ENCODE peak calls at places on chromosome 20, in nine cellular contexts. A is activated CD8-positive, alpha-beta T cell treated with anti-CD3 and anti-CD28 coated beads for 36 hours; I is neural crest cell; L is stomach; Z is endothelial cell; U is SK-N-SH; K is A549; F is gastrocnemius medialis; V is cardiac muscle cell. X is an unnamed sample.
A peak's percentile ranks its signal among the peaks of the same experiment; 100 is the strongest.

GRCh38 chr20:47981242-47981641 is 196.0 kb upstream of the SULF2 start:
- DNase-seq in A (no peak), I (no peak), L (no peak), Z (no peak), U (no peak), K (no peak), F (no peak), V (no peak), X (no peak)

GRCh38 chr20:61573415-61574305 is 321.6 kb downstream of the CDH4 start:
- DNase-seq in A (no peak), I (no peak), L (no peak), Z (no peak), U (peak; percentile 64), K (no peak), F (no peak), V (no peak), X (no peak)

GRCh38 chr20:63497946-63498935 is 642 bp downstream of the EEF1A2 start:
- DNase-seq in A (no peak), I (no peak), L (peak; percentile 61), Z (no peak), U (peak; percentile 90), K (peak; percentile 62), F (peak; percentile 89), V (peak; percentile 69), X (no peak)

GRCh38 chr20:6039766-6040165 is 14.1 kb downstream of the LRRN4 start:
- DNase-seq in A (no peak), I (no peak), L (no peak), Z (no peak), U (no peak), K (no peak), F (no peak), V (no peak), X (no peak)

GRCh38 chr20:8858181-8858794 is 210.6 kb upstream of the PLCB4 start:
- DNase-seq in A (no peak), I (no peak), L (no peak), Z (no peak), U (peak; percentile 36), K (no peak), F (no peak), V (no peak), X (no peak)

GRCh38 chr20:5402903-5403531 is 86.3 kb upstream of the PROKR2 start:
- DNase-seq in A (peak; percentile 43), I (peak; percentile 46), L (no peak), Z (peak; percentile 55), U (no peak), K (peak; percentile 53), F (no peak), V (peak; percentile 19), X (no peak)

GRCh38 chr20:24708411-24709295 is 239.2 kb downstream of the SYNDIG1 start:
- DNase-seq in A (no peak), I (no peak), L (no peak), Z (no peak), U (no peak), K (no peak), F (no peak), V (no peak), X (no peak)

GRCh38 chr20:47502801-47503239 is 1.1 kb downstream of the NCOA3 start:
- DNase-seq in A (peak; percentile 39), I (no peak), L (no peak), Z (no peak), U (peak; percentile 39), K (peak; percentile 52), F (no peak), V (peak; percentile 36), X (no peak)

GRCh38 chr20:49043000-49043399 is 3.1 kb upstream of the CSE1L start:
- DNase-seq in A (no peak), I (no peak), L (no peak), Z (no peak), U (no peak), K (no peak), F (no peak), V (no peak), X (no peak)

GRCh38 chr20:44695295-44696230 is 19.6 kb upstream of the CCN5 start:
- DNase-seq in A (no peak), I (no peak), L (no peak), Z (no peak), U (no peak), K (no peak), F (no peak), V (no peak), X (no peak)

GRCh38 chr20:35823147-35823546 is 51.3 kb downstream of the PHF20 start:
- DNase-seq in A (no peak), I (no peak), L (no peak), Z (no peak), U (no peak), K (no peak), F (no peak), V (no peak), X (no peak)

GRCh38 chr20:23316626-23317025 is 34.0 kb upstream of the NXT1 start:
- DNase-seq in A (no peak), I (no peak), L (no peak), Z (no peak), U (no peak), K (no peak), F (no peak), V (no peak), X (no peak)

GRCh38 chr20:23318347-23318746 is 32.2 kb upstream of the NXT1 start:
- DNase-seq in A (no peak), I (no peak), L (no peak), Z (no peak), U (no peak), K (no peak), F (no peak), V (no peak), X (no peak)

GRCh38 chr20:23325107-23325506 is 25.5 kb upstream of the NXT1 start:
- DNase-seq in A (no peak), I (no peak), L (no peak), Z (no peak), U (no peak), K (no peak), F (no peak), V (no peak), X (no peak)

GRCh38 chr20:23317081-23317480 is 33.5 kb upstream of the NXT1 start:
- DNase-seq in A (no peak), I (no peak), L (no peak), Z (no peak), U (no peak), K (no peak), F (no peak), V (no peak), X (no peak)

DNA sequence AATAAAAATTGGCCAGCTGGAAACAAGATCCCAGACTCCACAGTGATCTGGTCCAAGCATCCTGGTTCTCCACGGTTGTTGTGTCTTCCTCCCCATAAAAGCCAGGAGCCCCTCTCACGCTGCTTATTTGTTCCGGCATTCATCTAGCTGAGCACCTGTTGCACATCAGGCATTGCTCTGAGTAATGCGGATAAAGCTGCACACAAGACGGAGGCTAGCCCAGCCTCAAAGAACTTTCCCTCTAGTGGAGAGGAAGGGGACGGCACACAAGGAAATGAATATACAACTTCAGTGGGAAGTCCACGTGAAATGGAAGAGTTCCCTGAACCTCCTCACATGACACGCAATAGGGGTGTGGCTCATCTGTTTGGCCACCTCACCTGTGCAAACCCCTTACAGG is 30.3 kb upstream of the NXT1 start:
- DNase-seq in A (no peak), I (no peak), L (no peak), Z (no peak), U (peak; percentile 24), K (peak; percentile 55), F (no peak), V (no peak), X (no peak)
- TF ChIP-seq CTCF in A (no peak), I (peak; percentile 57), L (peak; percentile 41), Z (peak; percentile 44), U (peak; percentile 57), K (peak; percentile 28), F (peak; percentile 15), V (peak; percentile 50), X (no peak)

DNA sequence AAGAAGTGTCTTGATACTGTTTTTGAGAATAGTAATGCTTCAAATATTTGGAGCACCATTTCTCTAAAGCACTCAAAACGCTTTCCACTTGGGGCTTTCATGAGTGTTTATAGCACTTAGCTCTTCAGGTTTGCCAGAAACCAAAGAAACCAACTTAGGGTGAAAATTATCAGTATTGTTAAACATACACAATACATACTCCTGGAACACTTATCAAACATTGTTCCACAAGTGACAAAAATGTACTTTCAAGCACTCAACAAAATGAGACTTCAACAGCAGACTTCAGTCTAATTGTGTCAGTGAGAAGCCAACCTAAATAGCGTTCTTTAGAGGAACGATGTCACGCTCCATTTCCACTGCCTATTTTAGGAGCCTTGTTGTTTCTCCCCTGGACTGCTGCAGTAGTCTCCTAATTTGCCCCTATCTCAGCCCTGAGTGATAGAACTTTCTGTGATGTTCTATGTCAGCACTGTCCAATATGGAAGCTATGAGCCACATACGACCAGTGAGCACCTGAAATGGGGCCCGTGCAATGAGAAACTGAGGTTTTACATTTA is 461.3 kb downstream of the KIF16B start:
- DNase-seq in A (no peak), I (no peak), L (no peak), Z (no peak), U (no peak), K (no peak), F (no peak), V (peak; percentile 72), X (no peak)
- TF ChIP-seq CTCF in A (no peak), I (no peak), L (no peak), Z (no peak), U (no peak), K (no peak), F (no peak), V (no peak), X (no peak)

GRCh38 chr20:21355981-21356380 is 41.3 kb downstream of the NKX2-4 start:
- DNase-seq in A (no peak), I (no peak), L (no peak), Z (no peak), U (no peak), K (no peak), F (no peak), V (no peak), X (no peak)

GRCh38 chr20:21353236-21353635 is 44.1 kb downstream of the NKX2-4 start:
- DNase-seq in A (no peak), I (no peak), L (no peak), Z (no peak), U (no peak), K (no peak), F (no peak), V (no peak), X (no peak)

GRCh38 chr20:21357851-21358250 is 39.5 kb downstream of the NKX2-4 start:
- DNase-seq in A (no peak), I (no peak), L (no peak), Z (no peak), U (no peak), K (peak; percentile 14), F (no peak), V (no peak), X (no peak)

DNA sequence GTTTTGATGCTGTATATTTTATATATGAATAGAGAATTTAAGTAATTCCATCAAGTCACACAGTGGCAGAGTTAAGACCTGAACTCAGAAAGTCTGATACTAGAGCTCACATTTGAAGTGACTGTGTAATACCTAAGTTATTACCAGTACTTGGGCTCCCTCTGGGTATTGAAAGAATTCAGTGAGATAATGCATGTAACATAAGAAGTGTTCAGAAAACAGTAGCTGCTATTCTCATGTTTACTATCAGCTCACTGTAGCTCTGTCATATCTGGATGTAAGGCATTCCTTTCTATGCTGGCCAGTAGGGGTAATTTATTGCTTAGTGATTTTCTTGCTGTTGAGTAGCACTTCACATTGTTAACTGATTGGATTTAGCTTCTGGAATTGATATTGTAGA is 44.6 kb downstream of the NKX2-4 start:
- DNase-seq in A (no peak), I (no peak), L (no peak), Z (no peak), U (no peak), K (no peak), F (no peak), V (no peak), X (no peak)
- TF ChIP-seq CTCF in A (no peak), I (no peak), L (no peak), Z (no peak), U (peak; percentile 15), K (no peak), F (no peak), V (peak; percentile 8), X (no peak)

GRCh38 chr20:57902478-57902877 is 192.7 kb upstream of the PMEPA1 start:
- DNase-seq in A (no peak), I (no peak), L (no peak), Z (no peak), U (no peak), K (no peak), F (no peak), V (no peak), X (no peak)
- TF ChIP-seq CTCF in A (no peak), I (no peak), L (no peak), Z (no peak), U (peak; percentile 31), K (no peak), F (no peak), V (no peak), X (no peak)

X was measured in D721Med.